ENCODE peak calls at places on chromosomes 3 and 15, in eight cellular contexts. T is suprapubic skin, P is body of pancreas, S is heart left ventricle, W is IMR-90, E is ovary, Z is endothelial cell of umbilical vein, I is HepG2. L is an unnamed sample.

GRCh38 chr3:23573827-23574226 is 231.9 kb upstream of the UBE2E1 start:
- DNase-seq in T (no peak), P (no peak), S (no peak), W (no peak), E (no peak), Z (no peak), I (no peak), L (no peak)

GRCh38 chr3:36959821-36960220 is 15.0 kb upstream of the TRANK1 start:
- DNase-seq in T (no peak), P (no peak), S (no peak), W (no peak), E (no peak), Z (no peak), I (no peak), L (no peak)

GRCh38 chr3:13879946-13880810 is at the start of gene WNT7A:
- DNase-seq in T (peak; percentile 71), P (peak; percentile 33), S (no peak), W (no peak), E (no peak), Z (no peak), I (no peak), L (no peak)

GRCh38 chr3:28334552-28334951 is 14.0 kb upstream of the ZCWPW2 start:
- DNase-seq in T (no peak), P (no peak), S (no peak), W (peak; percentile 4), E (no peak), Z (no peak), I (no peak), L (no peak)

GRCh38 chr3:10387881-10388621 is 67.1 kb upstream of the SEC13 start:
- DNase-seq in T (no peak), P (no peak), S (no peak), W (peak; percentile 15), E (no peak), Z (no peak), I (no peak), L (no peak)

GRCh38 chr3:139151530-139151929 is 106.8 kb upstream of the PRR23C start:
- DNase-seq in T (no peak), P (no peak), S (no peak), W (no peak), E (no peak), Z (no peak), I (no peak), L (no peak)

GRCh38 chr15:95174281-95174680 is 942.9 kb downstream of the MCTP2 start:
- DNase-seq in T (no peak), P (peak; percentile 5), S (no peak), W (peak; percentile 6), E (no peak), Z (no peak), I (no peak), L (no peak)

GRCh38 chr3:132256984-132257383 is 60.2 kb upstream of the ACP3 start:
- DNase-seq in T (no peak), P (peak; percentile 61), S (no peak), W (peak; percentile 56), E (no peak), Z (peak; percentile 44), I (peak; percentile 27), L (no peak)

GRCh38 chr3:48155122-48155521 is 33.1 kb downstream of the CDC25A start:
- DNase-seq in T (no peak), P (no peak), S (no peak), W (peak; percentile 94), E (no peak), Z (peak; percentile 76), I (no peak), L (peak; percentile 72)

GRCh38 chr3:31439888-31440287 is 92.8 kb upstream of the STT3B start:
- DNase-seq in T (no peak), P (no peak), S (no peak), W (no peak), E (no peak), Z (no peak), I (no peak), L (no peak)

DNA sequence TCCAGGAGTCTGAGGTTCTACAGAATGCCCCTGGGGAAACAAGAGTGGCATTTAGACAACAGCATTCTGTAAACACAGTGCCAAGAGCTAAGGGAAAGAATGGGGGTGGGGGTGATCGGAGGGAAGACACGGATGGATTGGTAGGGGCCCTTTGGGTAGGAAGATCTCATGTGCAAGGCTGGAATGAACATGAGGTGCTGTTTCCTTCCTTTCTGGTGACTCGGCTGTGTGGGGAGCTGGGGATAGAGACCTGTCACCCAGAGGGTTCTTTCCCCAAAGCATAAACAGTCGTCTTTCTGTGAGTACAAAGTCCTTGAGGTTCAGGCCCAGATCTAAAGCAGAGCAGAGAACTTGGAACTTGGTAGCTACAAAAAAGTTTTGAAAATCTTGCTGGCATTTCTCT is 11.7 kb downstream of the TPM1 start:
- DNase-seq in T (no peak), P (no peak), S (no peak), W (no peak), E (no peak), Z (peak; percentile 24), I (no peak), L (no peak)
- TF ChIP-seq POLR2A in T (no peak), P (peak; percentile 11), S (peak; percentile 19), W (peak; percentile 64), E (no peak), Z (no peak), I (no peak), L (no peak)

DNA sequence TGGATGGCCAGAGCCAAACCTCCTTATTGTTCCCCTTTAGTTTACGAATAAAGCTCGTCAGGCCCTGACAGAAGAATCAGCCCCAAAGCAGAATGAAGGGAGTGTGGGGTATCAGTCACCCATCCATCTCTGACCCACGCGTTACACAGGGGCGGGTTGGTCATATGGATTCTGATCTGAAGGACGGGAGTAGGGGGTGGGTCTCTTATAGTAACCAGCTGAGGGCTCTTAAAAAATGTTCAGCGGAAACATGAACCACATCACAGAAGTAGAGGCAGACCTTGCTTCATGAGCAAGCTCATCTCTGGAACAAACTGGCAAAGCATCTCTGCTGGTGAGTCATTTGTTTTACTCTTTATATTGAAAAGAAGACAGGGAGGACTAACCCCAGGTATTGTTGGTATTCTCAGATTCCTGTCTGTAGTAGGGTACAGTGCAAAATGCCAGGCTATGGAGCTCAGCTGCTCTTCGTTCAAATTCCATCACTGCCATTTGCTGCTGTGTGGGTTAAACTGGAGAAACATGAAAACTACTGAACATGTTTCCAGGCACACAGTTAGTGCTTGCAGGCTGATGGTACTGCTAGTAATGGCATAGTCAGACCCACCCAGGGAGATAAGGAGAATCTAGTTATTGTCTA is at the start of gene CXCR6:
- DNase-seq in T (no peak), P (no peak), S (no peak), W (peak; percentile 33), E (no peak), Z (no peak), I (no peak), L (no peak)
- TF ChIP-seq POLR2A in T (no peak), P (no peak), S (no peak), W (no peak), E (no peak), Z (no peak), I (no peak), L (no peak)

DNA sequence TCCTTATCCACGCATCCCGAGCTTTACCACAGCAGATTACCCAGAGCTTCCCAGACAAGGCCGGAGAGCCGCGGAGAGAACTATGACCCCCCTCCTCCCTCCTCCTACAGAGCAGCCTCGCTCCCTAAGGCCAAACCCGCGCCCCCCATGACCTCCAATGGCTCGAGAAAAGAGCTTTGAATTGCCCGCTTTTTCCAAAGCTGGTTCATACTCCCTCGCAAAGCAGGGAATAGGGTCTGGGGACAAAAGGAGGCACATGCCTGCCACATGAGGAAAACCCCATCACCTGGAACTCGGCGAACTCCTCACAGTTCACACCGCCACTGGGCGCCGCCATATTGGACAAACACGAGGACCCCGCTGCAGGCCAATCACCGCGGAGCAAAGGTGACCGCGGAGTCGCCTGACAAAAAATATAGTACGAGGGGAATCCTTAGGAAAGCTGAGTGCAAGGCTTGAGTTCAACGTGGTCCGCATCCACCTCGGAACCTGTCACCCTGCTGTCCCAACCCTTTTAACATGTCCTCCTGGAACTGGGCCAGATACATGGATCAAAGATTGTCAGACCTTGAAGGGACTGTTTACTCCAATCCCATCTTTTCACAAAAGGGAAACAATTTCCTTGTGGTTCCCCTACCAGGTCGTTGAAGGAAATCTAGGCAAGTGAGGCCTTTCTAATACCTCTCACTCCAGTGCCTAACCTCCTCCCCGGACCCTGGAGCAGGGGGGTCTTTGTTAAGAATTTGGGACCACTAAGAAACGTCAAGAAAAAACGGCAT is at the start of gene MIX23:
- DNase-seq in T (peak; percentile 93), P (peak; percentile 88), S (peak; percentile 92), W (peak; percentile 75), E (peak; percentile 85), Z (peak; percentile 84), I (peak; percentile 88), L (peak; percentile 69)
- TF ChIP-seq POLR2A in T (no peak), P (peak; percentile 61), S (no peak), W (peak; percentile 85), E (peak; percentile 42), Z (peak; percentile 85), I (peak; percentile 76), L (peak; percentile 60)

GRCh38 chr15:92808611-92809063 is 91.5 kb upstream of the CHD2 start:
- DNase-seq in T (peak; percentile 87), P (peak; percentile 66), S (peak; percentile 67), W (peak; percentile 43), E (peak; percentile 71), Z (no peak), I (no peak), L (no peak)
- TF ChIP-seq POLR2A in T (no peak), P (no peak), S (no peak), W (no peak), E (no peak), Z (no peak), I (no peak), L (no peak)

GRCh38 chr15:92803852-92804609 is 96.1 kb upstream of the CHD2 start:
- DNase-seq in T (peak; percentile 89), P (peak; percentile 29), S (peak; percentile 61), W (peak; percentile 100), E (peak; percentile 45), Z (peak; percentile 28), I (peak; percentile 100), L (no peak)
- TF ChIP-seq POLR2A in T (no peak), P (no peak), S (peak; percentile 23), W (peak; percentile 53), E (no peak), Z (no peak), I (peak; percentile 48), L (no peak)

L was measured in H54.